ENCODE peak calls at places on chromosomes 7 and 10, in five cellular contexts. U is H1, N is K562, X is HepG2, D is GM12878. A is an unnamed sample.

GRCh38 chr10:102644646-102645387 is 538 bp downstream of the TRIM8 start:
- DNase-seq in U (peak; percentile 86), N (peak; percentile 30), X (peak; percentile 70), D (no peak), A (peak; percentile 68)

GRCh38 chr7:54705436-54705835 is 53.6 kb downstream of the SEC61G start:
- DNase-seq in U (no peak), N (no peak), X (no peak), D (peak; percentile 33), A (peak; percentile 78)

GRCh38 chr10:75788394-75789205 is 357.2 kb downstream of the LRMDA start:
- DNase-seq in U (no peak), N (no peak), X (peak; percentile 94), D (no peak), A (no peak)

GRCh38 chr7:91776166-91776565 is 104.3 kb downstream of the MTERF1 start:
- DNase-seq in U (no peak), N (no peak), X (no peak), D (no peak), A (no peak)

GRCh38 chr7:79176859-79177477 is 276.5 kb downstream of the MAGI2 start:
- DNase-seq in U (no peak), N (no peak), X (peak; percentile 10), D (no peak), A (peak; percentile 5)

GRCh38 chr10:130177250-130177649 is 41.1 kb downstream of the GLRX3 start:
- DNase-seq in U (no peak), N (no peak), X (no peak), D (no peak), A (no peak)

GRCh38 chr10:49001402-49001801 is 61.8 kb upstream of the LRRC18 start:
- DNase-seq in U (peak; percentile 57), N (peak; percentile 71), X (peak; percentile 6), D (no peak), A (peak; percentile 13)

GRCh38 chr7:47351233-47352154 is 230.4 kb downstream of the TNS3 start:
- DNase-seq in U (no peak), N (no peak), X (no peak), D (no peak), A (no peak)

GRCh38 chr10:80540644-80541143 is 3.0 kb downstream of the SH2D4B start:
- DNase-seq in U (no peak), N (no peak), X (no peak), D (peak; percentile 60), A (no peak)

GRCh38 chr7:126605553-126605952 is 647.2 kb downstream of the GRM8 start:
- DNase-seq in U (no peak), N (no peak), X (no peak), D (no peak), A (no peak)

GRCh38 chr7:16026253-16027020 is 340.0 kb upstream of the MEOX2 start:
- DNase-seq in U (no peak), N (no peak), X (no peak), D (no peak), A (no peak)

GRCh38 chr7:83579740-83580139 is 69.2 kb downstream of the SEMA3E start:
- DNase-seq in U (no peak), N (no peak), X (no peak), D (no peak), A (no peak)

GRCh38 chr10:113284635-113285034 is 268.2 kb upstream of the HABP2 start:
- DNase-seq in U (no peak), N (no peak), X (no peak), D (no peak), A (no peak)

GRCh38 chr7:55325371-55325792 is 39.8 kb upstream of the LANCL2 start:
- DNase-seq in U (no peak), N (no peak), X (no peak), D (no peak), A (no peak)

GRCh38 chr10:91955114-91955513 is 31.5 kb downstream of the BTAF1 start:
- DNase-seq in U (no peak), N (no peak), X (no peak), D (no peak), A (no peak)

GRCh38 chr10:110457851-110458582 is 39.7 kb upstream of the DUSP5 start:
- DNase-seq in U (no peak), N (no peak), X (no peak), D (no peak), A (no peak)

GRCh38 chr7:89002942-89003618 is 207.5 kb upstream of the TEX47 start:
- DNase-seq in U (no peak), N (no peak), X (no peak), D (peak; percentile 24), A (no peak)

GRCh38 chr7:56107954-56108258 is 1.6 kb upstream of the CHCHD2 start:
- DNase-seq in U (no peak), N (no peak), X (no peak), D (no peak), A (no peak)

GRCh38 chr7:69859342-69859741 is 261.1 kb downstream of the AUTS2 start:
- DNase-seq in U (no peak), N (no peak), X (no peak), D (no peak), A (no peak)

GRCh38 chr10:88735661-88736060 is 24.2 kb upstream of the LIPN start:
- DNase-seq in U (no peak), N (no peak), X (no peak), D (no peak), A (no peak)

GRCh38 chr10:3415038-3415736 is 242.6 kb upstream of the PITRM1 start:
- DNase-seq in U (no peak), N (no peak), X (no peak), D (no peak), A (no peak)

GRCh38 chr7:15972767-15973362 is 286.4 kb upstream of the MEOX2 start:
- DNase-seq in U (no peak), N (no peak), X (no peak), D (no peak), A (no peak)

GRCh38 chr10:124174071-124174566 is 80.7 kb upstream of the CHST15 start:
- DNase-seq in U (no peak), N (no peak), X (no peak), D (no peak), A (no peak)

GRCh38 chr10:80421369-80422220 is 13.2 kb downstream of the PRXL2A start:
- DNase-seq in U (no peak), N (no peak), X (no peak), D (peak; percentile 40), A (no peak)

GRCh38 chr7:91759205-91759863 is 121.2 kb downstream of the MTERF1 start:
- DNase-seq in U (no peak), N (no peak), X (peak; percentile 79), D (no peak), A (no peak)

GRCh38 chr10:13712799-13713581 is 126.2 kb downstream of the PRPF18 start:
- DNase-seq in U (no peak), N (peak; percentile 66), X (no peak), D (peak; percentile 82), A (peak; percentile 60)

GRCh38 chr10:112812571-112812970 is 137.5 kb upstream of the TCF7L2 start:
- DNase-seq in U (no peak), N (no peak), X (no peak), D (no peak), A (no peak)

GRCh38 chr10:47336387-47337134 is 11.6 kb upstream of the RBP3 start:
- DNase-seq in U (no peak), N (peak; percentile 81), X (no peak), D (no peak), A (no peak)

GRCh38 chr10:104925232-104925851 is 284.3 kb downstream of the SORCS3 start:
- DNase-seq in U (peak; percentile 71), N (peak; percentile 3), X (peak; percentile 25), D (no peak), A (peak; percentile 7)

GRCh38 chr10:123109466-123109865 is 26.3 kb upstream of the HMX3 start:
- DNase-seq in U (no peak), N (no peak), X (no peak), D (no peak), A (peak; percentile 56)

DNA sequence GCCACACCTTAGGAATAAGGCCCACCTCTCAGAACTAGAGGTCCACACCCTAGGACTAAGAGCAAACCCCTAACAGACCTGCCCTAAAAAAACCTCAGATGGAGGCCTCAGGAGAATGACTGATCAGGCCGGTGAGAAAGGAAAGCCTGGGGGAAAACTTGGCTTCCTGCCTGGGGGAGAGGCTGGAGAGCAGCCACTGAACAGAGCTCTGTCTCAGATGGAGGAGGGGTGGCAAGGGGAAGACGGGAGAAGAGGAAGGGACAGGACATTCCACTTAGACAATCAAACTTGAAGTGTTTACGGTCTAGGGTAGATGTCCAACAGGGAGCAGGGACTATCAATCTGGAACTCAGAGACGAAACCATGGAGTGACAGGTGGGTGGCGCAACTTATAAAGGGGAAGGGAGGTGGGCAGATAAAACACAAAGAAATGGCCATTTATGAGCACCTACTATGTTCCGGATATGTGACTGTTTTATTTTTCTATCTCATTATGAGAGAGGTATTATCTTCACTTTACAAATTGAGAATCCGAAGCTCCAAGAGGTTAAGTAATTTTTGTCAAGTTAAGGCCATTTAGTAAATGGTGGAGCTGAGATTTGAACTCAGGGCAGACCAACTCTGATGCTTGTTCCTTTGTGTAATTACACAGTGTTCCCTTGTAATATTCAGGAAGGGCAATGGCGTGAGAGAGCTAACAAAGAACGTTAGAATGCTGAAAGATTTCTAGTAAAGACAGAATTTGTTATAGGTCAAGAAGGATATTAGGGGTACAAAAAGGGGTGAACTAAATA is 82.6 kb downstream of the DNMBP start:
- DNase-seq in U (no peak), N (no peak), X (peak; percentile 15), D (no peak), A (no peak)
- TF ChIP-seq HDAC2 in U (no peak), N (no peak), X (no peak), D (no peak), A (no peak)

GRCh38 chr7:104252409-104253134 is 44.8 kb upstream of the ORC5 start:
- DNase-seq in U (no peak), N (peak; percentile 14), X (peak; percentile 12), D (no peak), A (peak; percentile 35)
- TF ChIP-seq USF2 in U (no peak), N (no peak), X (no peak), D (no peak), A (no peak)

GRCh38 chr7:6615853-6616555 is 594 bp downstream of the ZNF853 start:
- DNase-seq in U (peak; percentile 77), N (no peak), X (peak; percentile 24), D (no peak), A (no peak)
- TF ChIP-seq HDAC2 in U (peak; percentile 25), N (no peak), X (peak; percentile 59), D (no peak), A (no peak)

DNA sequence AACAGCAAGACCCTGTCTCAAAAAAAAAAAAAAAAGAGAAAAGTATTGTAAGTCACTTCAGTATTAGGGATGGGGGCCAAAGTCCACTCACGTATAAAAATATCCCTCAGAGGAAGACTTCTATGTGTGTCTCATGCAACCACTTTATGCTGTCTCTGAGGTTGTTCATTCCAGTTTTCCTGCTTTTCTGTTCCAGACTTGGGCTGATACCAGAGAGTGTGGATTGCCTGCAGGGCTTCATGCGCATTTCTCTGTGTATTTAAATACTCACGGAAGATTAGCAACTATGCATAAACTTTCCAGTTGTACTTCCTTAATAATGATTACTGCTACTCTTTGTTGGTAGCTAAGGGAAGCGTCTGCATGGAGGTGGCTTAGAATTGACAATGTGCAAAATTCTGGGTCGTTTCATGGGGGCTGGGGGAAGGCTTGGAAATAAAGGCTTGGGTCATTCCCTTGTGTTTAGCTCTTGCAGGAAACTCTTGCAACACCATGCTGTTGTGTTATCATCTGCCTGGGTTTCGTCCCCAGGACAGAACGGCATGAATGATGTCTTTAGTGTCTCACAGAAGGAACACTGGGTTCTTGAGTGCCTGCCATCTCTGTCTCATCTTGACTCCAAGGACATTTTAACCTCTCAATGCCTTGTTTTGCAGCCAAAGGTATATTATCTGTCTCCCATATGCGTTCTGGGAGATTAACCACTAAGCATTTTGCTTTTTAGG is 54.2 kb downstream of the KIAA1217 start:
- DNase-seq in U (no peak), N (no peak), X (no peak), D (no peak), A (no peak)
- TF ChIP-seq USF2 in U (no peak), N (no peak), X (no peak), D (no peak), A (no peak)